ENCODE peak calls at places on chromosomes 12 and 14, in nine cellular contexts. V is fibroblast of mammary gland; H is RWPE1; B is GM12864; A is activated B cell treated with CpG ODN at 0.5 μM for 24 hours; Y is LoVo; Q is uterus; W is activated effector memory CD4-positive, alpha-beta T cell treated with Interleukin-2 at 50 U/mL for 16 hours; I is endothelial cell. C is an unnamed sample.
A peak's percentile ranks its signal among the peaks of the same experiment; 100 is the strongest.

GRCh38 chr12:58919271-58920101 is 818 bp downstream of the LRIG3 start:
- DNase-seq in H (peak; percentile 48), I (peak; percentile 17), A (no peak), Y (peak; percentile 50), W (no peak), V (peak; percentile 60), Q (peak; percentile 49), B (no peak), C (no peak)

GRCh38 chr14:103948442-103948841 is 6.1 kb upstream of the RD3L start:
- DNase-seq in V (no peak), B (no peak), Q (no peak), H (no peak), I (no peak), Y (no peak), W (no peak), A (no peak), C (no peak)

GRCh38 chr12:9148926-9149325 is 33.2 kb upstream of the A2M start:
- DNase-seq in I (no peak), Q (no peak), W (no peak), A (no peak), B (no peak), Y (no peak), H (no peak), V (peak; percentile 2), C (no peak)

GRCh38 chr14:72855913-72856312 is 38.0 kb downstream of the DPF3 start:
- DNase-seq in H (no peak), W (no peak), Q (no peak), A (no peak), V (peak; percentile 37), Y (peak; percentile 25), I (no peak), B (no peak), C (no peak)

GRCh38 chr12:122207391-122207790 is 3.9 kb downstream of the B3GNT4 start:
- DNase-seq in W (no peak), Y (no peak), B (no peak), I (no peak), V (no peak), Q (no peak), A (no peak), H (no peak), C (no peak)

GRCh38 chr12:48349471-48349870 is 1.2 kb downstream of the ZNF641 start:
- DNase-seq in V (peak; percentile 45), Y (no peak), B (no peak), H (no peak), A (no peak), W (no peak), I (no peak), Q (peak; percentile 47), C (no peak)

GRCh38 chr14:66330218-66330617 is 156.0 kb upstream of the CCDC196 start:
- DNase-seq in A (no peak), Y (no peak), B (no peak), I (no peak), W (no peak), H (no peak), V (no peak), Q (no peak), C (no peak)

GRCh38 chr12:19166956-19167355 is 37.4 kb downstream of the PLEKHA5 start:
- DNase-seq in V (no peak), I (no peak), H (no peak), B (no peak), W (no peak), Y (no peak), Q (no peak), A (no peak), C (no peak)

GRCh38 chr14:33938131-33938949 is 12.5 kb downstream of the EGLN3 start:
- DNase-seq in H (no peak), A (no peak), W (no peak), Q (peak; percentile 64), V (peak; percentile 16), Y (peak; percentile 63), I (peak; percentile 41), B (no peak), C (no peak)

GRCh38 chr12:103161582-103161981 is 204.1 kb downstream of the ASCL1 start:
- DNase-seq in W (no peak), B (no peak), A (no peak), H (no peak), Q (no peak), I (no peak), Y (no peak), V (no peak), C (no peak)

GRCh38 chr12:96427269-96427729 is 27.1 kb upstream of the CDK17 start:
- DNase-seq in V (peak; percentile 100), I (peak; percentile 16), Q (peak; percentile 71), W (no peak), A (no peak), H (peak; percentile 90), Y (peak; percentile 43), B (no peak), C (no peak)

GRCh38 chr12:77045183-77045582 is 20.2 kb downstream of the E2F7 start:
- DNase-seq in V (no peak), I (no peak), B (no peak), W (no peak), H (no peak), Q (no peak), A (no peak), Y (no peak), C (no peak)

GRCh38 chr12:115421350-115421749 is 737.4 kb upstream of the TBX3 start:
- DNase-seq in Q (no peak), H (no peak), Y (no peak), I (no peak), V (no peak), B (no peak), A (no peak), W (no peak), C (no peak)

GRCh38 chr12:112303004-112303403 is 79.2 kb downstream of the HECTD4 start:
- DNase-seq in A (no peak), Y (no peak), W (peak; percentile 18), H (peak; percentile 61), B (peak; percentile 91), Q (no peak), I (no peak), V (peak; percentile 80), C (no peak)

GRCh38 chr12:46674818-46675217 is 151.0 kb downstream of the SLC38A4 start:
- DNase-seq in A (no peak), W (no peak), H (peak; percentile 22), B (no peak), Q (no peak), V (no peak), I (no peak), Y (peak; percentile 30), C (no peak)

GRCh38 chr14:100305446-100306255 is 593 bp downstream of the SLC25A29 start:
- DNase-seq in W (no peak), Q (peak; percentile 45), I (peak; percentile 31), V (no peak), B (no peak), Y (no peak), A (peak; percentile 37), H (no peak), C (peak; percentile 28)

C was measured in naive B cell.